ENCODE peak calls at places on chromosomes 3 and 15, in six cellular contexts. L is effector memory CD4-positive, alpha-beta T cell; H is cardiac muscle cell; E is SJSA1; J is OCI-LY7; Y is colonic mucosa. Z is an unnamed sample.
A peak's percentile ranks its signal among the peaks of the same experiment; 100 is the strongest.

GRCh38 chr3:37712918-37713819 is 148.5 kb upstream of the CTDSPL start:
- DNase-seq in H (peak; percentile 44), L (no peak), J (no peak), Y (no peak), E (no peak), Z (peak; percentile 30)

GRCh38 chr3:108100906-108101305 is 10.1 kb upstream of the CD47 start:
- DNase-seq in Y (no peak), L (no peak), H (no peak), E (no peak), J (peak; percentile 90), Z (no peak)

GRCh38 chr3:129398803-129399144 is 29.7 kb downstream of the EFCAB12 start:
- DNase-seq in L (no peak), H (peak; percentile 37), E (no peak), Y (peak; percentile 31), J (peak; percentile 20), Z (peak; percentile 13)

GRCh38 chr3:71052725-71053124 is 530.8 kb downstream of the FOXP1 start:
- DNase-seq in E (no peak), H (no peak), Y (no peak), J (no peak), L (no peak), Z (no peak)

GRCh38 chr3:7759630-7760029 is 742.0 kb upstream of the LMCD1 start:
- DNase-seq in L (no peak), E (no peak), H (no peak), J (no peak), Y (no peak), Z (no peak)

GRCh38 chr3:52682016-52682415 is 3.7 kb downstream of the PBRM1 start:
- DNase-seq in J (no peak), E (no peak), H (peak; percentile 27), L (no peak), Y (no peak), Z (peak; percentile 38)

GRCh38 chr3:74426571-74426970 is 187.9 kb downstream of the CNTN3 start:
- DNase-seq in L (no peak), E (no peak), J (no peak), H (no peak), Y (no peak), Z (no peak)

GRCh38 chr15:65077981-65078352 is 1.4 kb downstream of the KBTBD13 start:
- DNase-seq in H (peak; percentile 31), E (no peak), Y (peak; percentile 87), J (no peak), L (no peak), Z (no peak)

GRCh38 chr15:81105521-81105920 is 28.5 kb upstream of the CFAP161 start:
- DNase-seq in L (no peak), H (no peak), Y (no peak), J (no peak), E (no peak), Z (no peak)

GRCh38 chr3:125375950-125376679 is 990 bp upstream of the ZNF148 start:
- DNase-seq in H (no peak), Y (peak; percentile 20), L (no peak), E (no peak), J (no peak), Z (no peak)

GRCh38 chr3:15872807-15873206 is 75.0 kb upstream of the ANKRD28 start:
- DNase-seq in Y (no peak), J (no peak), E (no peak), H (no peak), L (no peak), Z (no peak)

GRCh38 chr3:52406231-52406661 is 38.7 kb downstream of the SEMA3G start:
- DNase-seq in L (no peak), H (no peak), E (no peak), J (no peak), Y (peak; percentile 79), Z (no peak)

GRCh38 chr15:51093865-51094605 is 671 bp downstream of the TNFAIP8L3 start:
- DNase-seq in E (no peak), J (no peak), Y (peak; percentile 52), L (no peak), H (peak; percentile 32), Z (peak; percentile 9)

GRCh38 chr15:70321106-70321809 is 223.5 kb upstream of the TLE3 start:
- DNase-seq in H (no peak), E (peak; percentile 23), Y (no peak), L (no peak), J (peak; percentile 39), Z (no peak)

GRCh38 chr3:63450023-63450422 is 171.9 kb downstream of the SYNPR start:
- DNase-seq in E (no peak), H (no peak), Y (no peak), J (no peak), L (no peak), Z (no peak)

GRCh38 chr3:85037203-85037602 is 78.4 kb downstream of the CADM2 start:
- DNase-seq in J (no peak), L (no peak), E (no peak), Y (no peak), H (no peak), Z (no peak)

GRCh38 chr15:43186003-43186353 is 775 bp downstream of the CCNDBP1 start:
- DNase-seq in Y (peak; percentile 49), E (no peak), H (no peak), J (no peak), L (no peak), Z (no peak)

GRCh38 chr15:64897345-64897985 is 14.2 kb upstream of the ANKDD1A start:
- DNase-seq in H (no peak), E (no peak), J (no peak), Y (no peak), L (no peak), Z (peak; percentile 84)

GRCh38 chr3:136811701-136812100 is 7.2 kb upstream of the SLC35G2 start:
- DNase-seq in Y (no peak), L (no peak), H (no peak), E (peak; percentile 7), J (no peak), Z (no peak)

GRCh38 chr3:128449111-128449638 is 17.5 kb downstream of the DNAJB8 start:
- DNase-seq in H (no peak), J (no peak), E (no peak), Y (no peak), L (no peak), Z (no peak)

GRCh38 chr3:5314897-5315296 is 127.4 kb downstream of the EDEM1 start:
- DNase-seq in Y (no peak), L (no peak), E (no peak), H (no peak), J (no peak), Z (no peak)

GRCh38 chr15:76310470-76311070 is 699 bp downstream of the ETFA start:
- DNase-seq in H (peak; percentile 54), L (no peak), Y (peak; percentile 50), E (no peak), J (peak; percentile 23), Z (no peak)

GRCh38 chr3:52108302-52109232 is 45.7 kb downstream of the POC1A start:
- DNase-seq in Y (no peak), J (no peak), L (no peak), E (no peak), H (peak; percentile 80), Z (no peak)

GRCh38 chr3:187101184-187102072 is 37.9 kb downstream of the RPL39L start:
- DNase-seq in H (peak; percentile 30), J (peak; percentile 52), Y (peak; percentile 70), L (peak; percentile 6), E (peak; percentile 67), Z (no peak)

GRCh38 chr3:32226875-32227500 is 11.5 kb upstream of the CMTM8 start:
- DNase-seq in L (no peak), H (no peak), Y (no peak), J (no peak), E (no peak), Z (no peak)

GRCh38 chr3:56694852-56695563 is 11.9 kb upstream of the TASOR start:
- DNase-seq in H (no peak), Y (no peak), L (no peak), J (peak; percentile 24), E (no peak), Z (no peak)

GRCh38 chr3:86982883-86983282 is 8.1 kb downstream of the VGLL3 start:
- DNase-seq in Y (no peak), E (no peak), H (no peak), L (no peak), J (no peak), Z (peak; percentile 35)

DNA sequence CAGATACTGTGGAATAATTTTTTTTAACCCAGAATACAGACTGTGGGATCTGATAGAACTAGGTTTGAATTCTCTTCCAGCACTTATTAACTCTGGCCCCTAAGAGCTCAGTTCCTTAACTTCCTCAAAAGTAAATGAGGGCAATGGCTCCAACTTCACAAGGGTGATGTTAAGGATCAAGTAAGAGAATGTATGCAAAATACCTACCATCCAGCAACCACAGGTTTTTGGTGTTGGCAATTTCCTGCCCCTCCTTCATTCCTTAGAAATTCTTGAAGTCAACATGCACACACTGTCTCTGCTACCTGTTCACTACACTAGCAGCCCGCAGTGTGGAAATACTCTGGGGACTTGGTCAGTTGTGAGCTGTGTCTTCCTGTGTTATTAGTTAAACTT is 5.1 kb downstream of the ZBED2 start:
- DNase-seq in E (no peak), L (no peak), Y (no peak), H (no peak), J (no peak), Z (no peak)
- H3K9me3 ChIP-seq in E (no peaks in the 10 kb centered on the region), L (no peaks in the 10 kb centered on the region), Y (no peaks in the 10 kb centered on the region), H (no peaks in the 10 kb centered on the region), J (no peaks in the 10 kb centered on the region), Z (no peaks in the 10 kb centered on the region)

GRCh38 chr15:22917556-22917955 is 62.6 kb downstream of the CYFIP1 start:
- DNase-seq in J (no peak), E (no peak), H (no peak), Y (no peak), L (no peak), Z (no peak)
- H3K36me3 ChIP-seq in J (no peaks in the 10 kb centered on the region), E (peaks cover 52% of the 10 kb centered on the region), H (peaks cover 4% of the 10 kb centered on the region), Y (peaks cover 4% of the 10 kb centered on the region), L (no peaks in the 10 kb centered on the region), Z (peaks cover 11% of the 10 kb centered on the region)

GRCh38 chr3:153422314-153422713 is 260.3 kb downstream of the RAP2B start:
- DNase-seq in L (no peak), Y (no peak), J (no peak), H (no peak), E (no peak), Z (no peak)
- H3K9me3 ChIP-seq in L (no peaks in the 10 kb centered on the region), Y (no peaks in the 10 kb centered on the region), J (peaks cover 12% of the 10 kb centered on the region), H (no peaks in the 10 kb centered on the region), E (peaks cover 3% of the 10 kb centered on the region), Z (peaks cover 37% of the 10 kb centered on the region)

DNA sequence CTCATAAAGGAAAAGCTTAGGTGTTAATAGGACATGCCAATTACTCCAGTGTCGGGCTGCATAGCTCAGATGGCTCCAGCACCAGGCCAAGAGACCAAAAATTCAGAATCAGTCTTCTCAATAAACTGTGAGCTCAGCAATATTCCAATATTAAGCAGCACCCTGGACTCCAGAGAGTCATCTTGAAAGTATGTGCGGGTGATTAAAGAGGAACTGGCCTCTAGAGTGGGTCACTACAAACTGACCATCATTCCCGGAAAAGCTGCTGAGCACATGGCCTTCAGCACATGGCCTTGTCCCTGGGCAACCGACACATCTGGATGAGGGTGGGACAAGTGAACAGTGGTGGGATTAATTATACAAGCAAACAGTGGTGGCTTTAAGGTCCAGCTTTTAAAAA is 59.0 kb downstream of the MAGI1 start:
- DNase-seq in J (no peak), H (no peak), L (no peak), Y (no peak), E (no peak), Z (no peak)
- H3K36me3 ChIP-seq in J (no peaks in the 10 kb centered on the region), H (no peaks in the 10 kb centered on the region), L (no peaks in the 10 kb centered on the region), Y (no peaks in the 10 kb centered on the region), E (no peaks in the 10 kb centered on the region), Z (no peaks in the 10 kb centered on the region)

GRCh38 chr3:177609613-177610012 is 412.3 kb upstream of the TBL1XR1 start:
- DNase-seq in Y (no peak), J (no peak), E (no peak), H (no peak), L (no peak), Z (no peak)
- H3K9me3 ChIP-seq in Y (no peaks in the 10 kb centered on the region), J (no peaks in the 10 kb centered on the region), E (peaks cover 3% of the 10 kb centered on the region), H (no peaks in the 10 kb centered on the region), L (no peaks in the 10 kb centered on the region), Z (no peaks in the 10 kb centered on the region)

Z was measured in MG63.